ENCODE peak calls at places on chromosomes 13 and 19, in five cellular contexts. One of them, this sample, is unnamed.

GRCh38 chr19:45103200-45103624 is 10.2 kb downstream of the PPP1R37 start:
- DNase-seq in uterus: no peak
- DNase-seq in AG10803: no peak
- DNase-seq in stomach: no peak
- DNase-seq in breast epithelium: no peak
- DNase-seq in this sample: no peak

GRCh38 chr19:29483641-29483920 is 42.2 kb upstream of the VSTM2B start:
- DNase-seq in AG10803: no peak
- DNase-seq in stomach: no peak
- DNase-seq in breast epithelium: no peak
- DNase-seq in uterus: no peak
- DNase-seq in this sample: no peak

GRCh38 chr19:50322234-50322633 is 6.9 kb downstream of the KCNC3 start:
- DNase-seq in uterus: no peak
- DNase-seq in stomach: no peak
- DNase-seq in breast epithelium: no peak
- DNase-seq in AG10803: no peak
- DNase-seq in this sample: no peak

GRCh38 chr13:109151696-109152095 is 522.3 kb downstream of the MYO16 start:
- DNase-seq in breast epithelium: no peak
- DNase-seq in stomach: no peak
- DNase-seq in AG10803: no peak
- DNase-seq in uterus: no peak
- DNase-seq in this sample: no peak

GRCh38 chr19:1221141-1221903 is 15.7 kb downstream of the STK11 start:
- DNase-seq in stomach: peak; percentile 82
- DNase-seq in AG10803: peak; percentile 40
- DNase-seq in breast epithelium: no peak
- DNase-seq in uterus: peak; percentile 65
- DNase-seq in this sample: peak; percentile 63

GRCh38 chr19:4097501-4097900 is 26.4 kb downstream of the MAP2K2 start:
- DNase-seq in breast epithelium: no peak
- DNase-seq in stomach: no peak
- DNase-seq in uterus: peak; percentile 52
- DNase-seq in AG10803: no peak
- DNase-seq in this sample: no peak

GRCh38 chr19:3279306-3279705 is 54.8 kb downstream of the CELF5 start:
- DNase-seq in AG10803: no peak
- DNase-seq in uterus: no peak
- DNase-seq in stomach: no peak
- DNase-seq in breast epithelium: no peak
- DNase-seq in this sample: no peak

GRCh38 chr13:73063166-73063565 is 4.4 kb downstream of the KLF5 start:
- DNase-seq in breast epithelium: no peak
- DNase-seq in stomach: no peak
- DNase-seq in AG10803: no peak
- DNase-seq in uterus: no peak
- DNase-seq in this sample: no peak

GRCh38 chr13:40960721-40961120 is 58.4 kb downstream of the ELF1 start:
- DNase-seq in AG10803: no peak
- DNase-seq in breast epithelium: no peak
- DNase-seq in stomach: no peak
- DNase-seq in uterus: no peak
- DNase-seq in this sample: no peak

GRCh38 chr19:55379161-55379560 is 2.5 kb downstream of the TMEM190 start:
- DNase-seq in AG10803: no peak
- DNase-seq in uterus: no peak
- DNase-seq in stomach: no peak
- DNase-seq in breast epithelium: no peak
- DNase-seq in this sample: no peak

GRCh38 chr19:12987190-12987589 is 8.1 kb upstream of the NFIX start:
- DNase-seq in stomach: no peak
- DNase-seq in breast epithelium: no peak
- DNase-seq in AG10803: no peak
- DNase-seq in uterus: no peak
- DNase-seq in this sample: no peak

GRCh38 chr13:44651209-44651608 is 75.1 kb upstream of the TSC22D1 start:
- DNase-seq in breast epithelium: no peak
- DNase-seq in AG10803: no peak
- DNase-seq in uterus: no peak
- DNase-seq in stomach: no peak
- DNase-seq in this sample: no peak

GRCh38 chr13:77544365-77544764 is 8.9 kb downstream of the SCEL start:
- DNase-seq in uterus: peak; percentile 51
- DNase-seq in breast epithelium: no peak
- DNase-seq in AG10803: peak; percentile 5
- DNase-seq in stomach: peak; percentile 38
- DNase-seq in this sample: no peak

GRCh38 chr13:31160857-31161582 is 684 bp downstream of the HSPH1 start:
- DNase-seq in stomach: peak; percentile 60
- DNase-seq in breast epithelium: peak; percentile 30
- DNase-seq in uterus: peak; percentile 48
- DNase-seq in AG10803: peak; percentile 71
- DNase-seq in this sample: peak; percentile 80

GRCh38 chr13:40995997-40996396 is 23.1 kb downstream of the ELF1 start:
- DNase-seq in uterus: no peak
- DNase-seq in breast epithelium: no peak
- DNase-seq in AG10803: no peak
- DNase-seq in stomach: no peak
- DNase-seq in this sample: no peak

GRCh38 chr13:93714171-93714570 is 487.6 kb downstream of the GPC6 start:
- DNase-seq in AG10803: peak; percentile 36
- DNase-seq in uterus: no peak
- DNase-seq in stomach: no peak
- DNase-seq in breast epithelium: no peak
- DNase-seq in this sample: no peak

DNA sequence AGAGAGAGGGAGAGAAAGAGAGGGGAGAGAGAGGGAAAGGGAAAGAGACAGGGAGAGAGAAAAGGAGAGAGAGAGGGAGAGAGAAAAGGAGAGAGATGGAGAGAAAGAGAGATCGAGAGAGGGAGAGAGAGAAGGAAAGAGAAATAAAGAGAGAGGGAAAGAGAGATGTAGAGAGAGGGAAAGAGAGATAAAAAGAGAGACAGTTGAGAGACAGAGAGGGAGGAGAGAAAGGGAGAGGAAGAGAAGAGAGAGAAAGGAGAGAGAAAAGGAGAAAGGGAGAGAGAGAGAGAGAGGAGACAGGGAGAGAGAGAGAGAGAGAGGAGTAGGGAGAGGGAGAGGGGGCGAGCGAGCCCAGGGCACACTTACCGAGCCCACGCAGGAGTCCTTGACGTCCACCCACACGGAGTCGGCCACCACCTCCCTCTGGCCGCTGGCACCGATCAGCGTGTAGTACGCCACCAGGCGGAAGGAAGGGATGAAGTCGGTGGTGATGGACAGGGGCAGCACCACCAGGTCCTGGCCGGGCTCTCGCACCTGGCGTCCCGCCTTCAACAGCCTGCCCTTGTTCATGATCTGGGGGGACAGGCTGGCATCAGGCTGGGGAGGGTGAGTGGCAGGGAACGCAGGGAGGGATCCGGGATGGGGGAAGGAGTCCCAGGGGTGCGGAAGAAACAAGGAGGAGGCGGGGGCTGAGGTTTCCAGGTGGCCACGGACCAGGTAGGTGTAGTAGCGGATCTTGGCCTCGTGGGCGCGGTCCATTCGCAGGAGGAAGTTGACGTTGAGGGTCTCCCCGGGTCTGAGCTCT is 10.0 kb downstream of the C3 start:
- DNase-seq in AG10803: no peak
- DNase-seq in uterus: no peak
- DNase-seq in stomach: no peak
- DNase-seq in breast epithelium: no peak
- DNase-seq in this sample: no peak
- TF ChIP-seq CTCF in AG10803: no peak
- TF ChIP-seq CTCF in uterus: no peak
- TF ChIP-seq CTCF in stomach: no peak
- TF ChIP-seq CTCF in breast epithelium: no peak
- TF ChIP-seq CTCF in this sample: no peak

DNA sequence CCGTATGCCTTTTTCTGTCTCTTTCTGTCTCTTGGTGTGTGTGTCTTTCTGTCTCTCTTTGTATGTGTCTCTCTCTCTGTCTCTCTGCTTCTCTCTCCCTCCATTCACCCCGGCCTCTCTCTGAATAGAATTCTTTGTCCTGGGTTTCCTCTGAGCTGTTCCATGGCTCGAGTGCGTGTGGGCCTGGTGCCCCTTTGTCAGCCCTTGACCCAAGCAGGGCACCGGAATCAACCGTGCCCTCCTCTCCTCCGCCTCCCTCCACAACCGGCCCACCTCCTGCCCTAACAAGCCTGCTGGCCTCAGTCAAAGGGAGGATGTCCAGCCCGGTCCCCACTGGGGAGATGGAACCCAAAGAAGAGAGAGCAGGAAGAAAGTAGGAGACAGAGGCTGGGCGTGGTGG is 3.2 kb downstream of the AXL start:
- DNase-seq in stomach: no peak
- DNase-seq in uterus: no peak
- DNase-seq in AG10803: no peak
- DNase-seq in breast epithelium: no peak
- DNase-seq in this sample: no peak
- H3K4me3 ChIP-seq in stomach: no peak overlapping the region
- H3K4me3 ChIP-seq in uterus: no peak overlapping the region
- H3K4me3 ChIP-seq in AG10803: no peak overlapping the region
- H3K4me3 ChIP-seq in breast epithelium: no peak overlapping the region
- H3K4me3 ChIP-seq in this sample: no peak overlapping the region

GRCh38 chr19:18109363-18109730 is 11.8 kb downstream of the MAST3 start:
- DNase-seq in AG10803: no peak
- DNase-seq in uterus: no peak
- DNase-seq in breast epithelium: no peak
- DNase-seq in stomach: no peak
- DNase-seq in this sample: peak; percentile 65
- TF ChIP-seq CTCF in AG10803: no peak
- TF ChIP-seq CTCF in uterus: no peak
- TF ChIP-seq CTCF in breast epithelium: no peak
- TF ChIP-seq CTCF in stomach: no peak
- TF ChIP-seq CTCF in this sample: no peak

GRCh38 chr13:24106429-24106828 is 54.1 kb upstream of the SPATA13 start:
- DNase-seq in stomach: no peak
- DNase-seq in AG10803: no peak
- DNase-seq in breast epithelium: peak; percentile 33
- DNase-seq in uterus: no peak
- DNase-seq in this sample: no peak
- H3K4me3 ChIP-seq in stomach: no peak overlapping the region
- H3K4me3 ChIP-seq in AG10803: no peak overlapping the region
- H3K4me3 ChIP-seq in breast epithelium: no peak overlapping the region
- H3K4me3 ChIP-seq in uterus: no peak overlapping the region
- H3K4me3 ChIP-seq in this sample: no peak overlapping the region

DNA sequence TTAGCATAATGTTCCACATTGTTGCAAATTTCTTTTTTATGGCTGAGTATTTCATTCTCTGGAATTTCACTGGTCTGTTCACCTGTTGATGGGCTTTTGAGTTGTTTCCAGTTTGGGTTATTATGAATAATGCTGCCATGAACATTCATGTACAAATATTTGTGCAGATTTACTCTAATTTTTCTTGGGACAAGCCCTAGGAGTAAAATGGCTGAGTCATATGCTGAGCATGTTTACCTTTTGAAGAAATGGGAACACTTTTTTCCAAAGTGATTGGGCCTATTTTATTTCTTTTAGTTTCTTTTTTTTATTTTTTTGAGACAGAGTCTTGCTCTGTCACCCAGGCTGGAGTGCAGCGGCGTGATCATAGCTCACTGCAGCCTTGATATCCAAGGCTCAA is 4.7 kb upstream of the FBL start:
- DNase-seq in stomach: no peak
- DNase-seq in AG10803: no peak
- DNase-seq in uterus: no peak
- DNase-seq in breast epithelium: no peak
- DNase-seq in this sample: no peak
- TF ChIP-seq CTCF in stomach: no peak
- TF ChIP-seq CTCF in AG10803: no peak
- TF ChIP-seq CTCF in uterus: no peak
- TF ChIP-seq CTCF in breast epithelium: no peak
- TF ChIP-seq CTCF in this sample: no peak